ENCODE peak calls at places on chromosomes 5 and 9, in five cellular contexts. One of them, this sample, is unnamed.

GRCh38 chr9:69951411-69951810 is 92.2 kb upstream of the MAMDC2 start:
- DNase-seq in ovary: no peak
- DNase-seq in kidney epithelial cell: no peak
- DNase-seq in lung: no peak
- DNase-seq in GM20000: no peak
- DNase-seq in this sample: no peak

GRCh38 chr9:33164138-33164809 is 2.9 kb downstream of the B4GALT1 start:
- DNase-seq in ovary: no peak
- DNase-seq in kidney epithelial cell: no peak
- DNase-seq in lung: no peak
- DNase-seq in GM20000: peak; percentile 66
- DNase-seq in this sample: no peak

GRCh38 chr5:36777105-36777757 is 99.3 kb upstream of the NIPBL start:
- DNase-seq in ovary: peak; percentile 29
- DNase-seq in kidney epithelial cell: no peak
- DNase-seq in lung: no peak
- DNase-seq in GM20000: peak; percentile 20
- DNase-seq in this sample: no peak

GRCh38 chr5:58937031-58937681 is 354.3 kb downstream of the RAB3C start:
- DNase-seq in ovary: no peak
- DNase-seq in kidney epithelial cell: no peak
- DNase-seq in lung: no peak
- DNase-seq in GM20000: no peak
- DNase-seq in this sample: no peak

GRCh38 chr5:676699-677076 is 16.5 kb downstream of the TPPP start:
- DNase-seq in ovary: peak; percentile 10
- DNase-seq in kidney epithelial cell: no peak
- DNase-seq in lung: no peak
- DNase-seq in GM20000: no peak
- DNase-seq in this sample: no peak

GRCh38 chr9:7177383-7177782 is 419.6 kb downstream of the KDM4C start:
- DNase-seq in ovary: no peak
- DNase-seq in kidney epithelial cell: no peak
- DNase-seq in lung: no peak
- DNase-seq in GM20000: no peak
- DNase-seq in this sample: no peak

GRCh38 chr5:93433422-93433821 is 147.6 kb downstream of the NR2F1-AS1 start:
- DNase-seq in ovary: no peak
- DNase-seq in kidney epithelial cell: peak; percentile 16
- DNase-seq in lung: no peak
- DNase-seq in GM20000: no peak
- DNase-seq in this sample: no peak

GRCh38 chr5:54524704-54525103 is 7.1 kb downstream of the SNX18 start:
- DNase-seq in ovary: peak; percentile 57
- DNase-seq in kidney epithelial cell: no peak
- DNase-seq in lung: no peak
- DNase-seq in GM20000: no peak
- DNase-seq in this sample: no peak

GRCh38 chr5:147855774-147856069 is 22.8 kb upstream of the SCGB3A2 start:
- DNase-seq in ovary: no peak
- DNase-seq in kidney epithelial cell: no peak
- DNase-seq in lung: no peak
- DNase-seq in GM20000: no peak
- DNase-seq in this sample: no peak

GRCh38 chr9:112086627-112087026 is 88.5 kb downstream of the SUSD1 start:
- DNase-seq in ovary: no peak
- DNase-seq in kidney epithelial cell: no peak
- DNase-seq in lung: no peak
- DNase-seq in GM20000: no peak
- DNase-seq in this sample: no peak

GRCh38 chr5:139600336-139600949 is 39.3 kb downstream of the UBE2D2 start:
- DNase-seq in ovary: no peak
- DNase-seq in kidney epithelial cell: peak; percentile 48
- DNase-seq in lung: no peak
- DNase-seq in GM20000: no peak
- DNase-seq in this sample: no peak

GRCh38 chr5:5652181-5652580 is 229.7 kb downstream of the ICE1 start:
- DNase-seq in ovary: no peak
- DNase-seq in kidney epithelial cell: no peak
- DNase-seq in lung: no peak
- DNase-seq in GM20000: no peak
- DNase-seq in this sample: no peak

GRCh38 chr5:38497946-38498345 is 58.5 kb downstream of the LIFR start:
- DNase-seq in ovary: no peak
- DNase-seq in kidney epithelial cell: no peak
- DNase-seq in lung: no peak
- DNase-seq in GM20000: no peak
- DNase-seq in this sample: no peak

GRCh38 chr9:3281399-3281798 is 244.4 kb downstream of the RFX3 start:
- DNase-seq in ovary: no peak
- DNase-seq in kidney epithelial cell: no peak
- DNase-seq in lung: no peak
- DNase-seq in GM20000: no peak
- DNase-seq in this sample: no peak

GRCh38 chr9:93813687-93814560 is 141.2 kb downstream of the BARX1 start:
- DNase-seq in ovary: no peak
- DNase-seq in kidney epithelial cell: no peak
- DNase-seq in lung: peak; percentile 26
- DNase-seq in GM20000: peak; percentile 8
- DNase-seq in this sample: no peak

DNA sequence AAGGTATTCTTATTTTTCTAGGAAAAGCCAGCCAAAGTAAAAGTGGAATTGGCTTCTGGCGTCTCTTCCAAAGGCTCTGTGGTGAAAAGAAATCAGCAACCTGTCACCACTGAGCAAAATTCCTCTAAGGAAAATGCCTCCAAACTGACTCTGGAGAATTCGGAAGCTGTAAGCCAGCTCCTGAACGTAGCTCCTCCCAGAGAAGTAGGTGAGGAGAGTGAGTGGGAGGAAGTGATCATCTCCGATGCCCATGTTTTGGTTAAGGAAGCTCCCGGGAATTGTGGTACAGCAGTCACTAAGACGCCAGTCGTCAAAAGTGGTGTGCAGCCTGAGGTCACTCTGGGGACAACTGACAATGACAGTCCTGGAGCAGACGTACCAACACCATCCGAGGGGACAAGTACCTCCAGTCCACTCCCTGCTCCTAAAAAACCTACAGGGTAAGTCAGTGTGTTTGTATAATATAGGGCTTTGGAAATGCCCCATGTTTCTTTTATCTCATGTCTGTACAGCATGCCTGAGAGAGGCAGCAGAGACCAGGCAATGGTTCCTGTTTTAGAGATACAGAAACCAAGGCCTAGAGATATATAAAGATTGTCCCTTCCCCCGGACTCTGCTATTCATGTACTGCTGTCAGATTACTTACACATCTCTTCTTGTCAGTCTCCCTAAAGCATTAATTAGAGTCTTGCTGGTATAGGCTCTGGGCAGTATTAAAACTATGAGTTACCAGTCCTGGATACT is 23.9 kb downstream of the HMGXB3 start:
- DNase-seq in ovary: no peak
- DNase-seq in kidney epithelial cell: no peak
- DNase-seq in lung: no peak
- DNase-seq in GM20000: no peak
- DNase-seq in this sample: no peak
- TF ChIP-seq CTCF in ovary: no peak
- TF ChIP-seq CTCF in kidney epithelial cell: no peak
- TF ChIP-seq CTCF in lung: no peak
- TF ChIP-seq CTCF in GM20000: no peak
- TF ChIP-seq CTCF in this sample: peak; percentile 21

DNA sequence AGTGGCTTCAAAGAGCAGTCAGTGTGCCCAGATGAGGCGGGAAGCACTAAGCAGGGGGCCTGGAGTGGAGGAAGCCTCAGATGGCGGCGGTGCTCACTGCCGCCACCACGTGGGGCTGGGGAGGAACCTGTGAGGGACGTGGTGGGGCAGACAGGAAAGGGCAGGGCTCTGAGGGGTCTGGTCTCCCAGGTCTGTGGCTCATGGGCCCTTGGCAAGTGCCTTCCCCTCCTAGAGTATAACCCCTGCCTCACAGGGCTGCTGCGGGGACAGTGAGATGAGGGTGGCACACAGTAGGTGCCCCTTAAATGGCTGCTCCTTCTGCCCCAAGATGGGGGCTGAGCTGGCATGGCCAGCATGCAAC is 26.6 kb downstream of the NR5A1 start:
- DNase-seq in ovary: no peak
- DNase-seq in kidney epithelial cell: no peak
- DNase-seq in lung: no peak
- DNase-seq in GM20000: peak; percentile 83
- DNase-seq in this sample: no peak
- TF ChIP-seq CTCF in ovary: no peak
- TF ChIP-seq CTCF in kidney epithelial cell: peak; percentile 66
- TF ChIP-seq CTCF in lung: no peak
- TF ChIP-seq CTCF in GM20000: peak; percentile 45
- TF ChIP-seq CTCF in this sample: peak; percentile 41

DNA sequence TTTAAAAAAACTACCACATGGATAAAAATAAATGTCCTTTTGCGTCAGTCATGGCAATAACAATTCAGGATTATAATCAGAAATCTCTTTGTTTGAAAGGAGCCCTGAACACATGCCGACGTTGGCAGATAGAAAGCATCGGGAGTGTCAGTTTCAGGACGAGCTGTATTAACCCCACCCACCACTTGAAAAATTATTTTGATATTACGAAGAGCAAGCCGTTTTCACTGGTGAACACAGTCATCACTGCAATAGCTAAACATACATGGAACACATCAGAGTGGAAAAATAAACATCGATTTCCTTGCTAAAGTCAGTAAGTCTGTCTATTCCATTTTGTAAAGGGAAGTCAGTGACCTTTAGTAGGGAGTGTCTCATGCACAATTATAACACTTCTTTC is 266.4 kb upstream of the FBXL7 start:
- DNase-seq in ovary: no peak
- DNase-seq in kidney epithelial cell: no peak
- DNase-seq in lung: no peak
- DNase-seq in GM20000: no peak
- DNase-seq in this sample: no peak
- TF ChIP-seq CTCF in ovary: no peak
- TF ChIP-seq CTCF in kidney epithelial cell: no peak
- TF ChIP-seq CTCF in lung: no peak
- TF ChIP-seq CTCF in GM20000: no peak
- TF ChIP-seq CTCF in this sample: no peak

GRCh38 chr9:79408200-79408599 is 163.6 kb upstream of the TLE4 start:
- DNase-seq in ovary: no peak
- DNase-seq in kidney epithelial cell: no peak
- DNase-seq in lung: no peak
- DNase-seq in GM20000: no peak
- DNase-seq in this sample: no peak
- TF ChIP-seq CTCF in ovary: no peak
- TF ChIP-seq CTCF in kidney epithelial cell: no peak
- TF ChIP-seq CTCF in lung: no peak
- TF ChIP-seq CTCF in GM20000: no peak
- TF ChIP-seq CTCF in this sample: peak; percentile 7

GRCh38 chr5:11809407-11809806 is 94.8 kb downstream of the CTNND2 start:
- DNase-seq in ovary: no peak
- DNase-seq in kidney epithelial cell: no peak
- DNase-seq in lung: no peak
- DNase-seq in GM20000: no peak
- DNase-seq in this sample: no peak

GRCh38 chr5:11801061-11801460 is 103.2 kb downstream of the CTNND2 start:
- DNase-seq in ovary: no peak
- DNase-seq in kidney epithelial cell: no peak
- DNase-seq in lung: no peak
- DNase-seq in GM20000: no peak
- DNase-seq in this sample: no peak

GRCh38 chr5:11803436-11803835 is 100.8 kb downstream of the CTNND2 start:
- DNase-seq in ovary: no peak
- DNase-seq in kidney epithelial cell: no peak
- DNase-seq in lung: no peak
- DNase-seq in GM20000: no peak
- DNase-seq in this sample: no peak
- TF ChIP-seq CTCF in ovary: no peak
- TF ChIP-seq CTCF in kidney epithelial cell: no peak
- TF ChIP-seq CTCF in lung: no peak
- TF ChIP-seq CTCF in GM20000: no peak
- TF ChIP-seq CTCF in this sample: no peak

DNA sequence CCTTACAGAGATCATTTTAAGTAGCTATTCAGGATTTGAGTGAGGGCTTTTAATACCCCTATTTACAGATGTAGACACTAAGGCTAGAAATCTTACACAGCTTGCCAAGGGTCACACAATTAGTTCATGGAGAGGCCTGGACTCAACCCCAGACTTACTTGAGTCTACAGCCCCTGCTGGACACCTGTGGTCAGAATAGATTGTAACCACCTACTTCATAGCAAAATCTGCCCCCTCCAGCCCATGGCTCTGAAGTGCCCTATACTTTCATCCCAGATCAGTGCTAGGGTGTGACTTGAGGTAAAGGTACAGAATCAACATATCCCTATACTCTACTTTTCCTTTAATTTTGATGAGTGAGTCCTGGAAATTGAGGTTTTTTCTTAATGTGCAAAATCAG is 291.3 kb downstream of the ADGRV1 start:
- DNase-seq in ovary: no peak
- DNase-seq in kidney epithelial cell: no peak
- DNase-seq in lung: no peak
- DNase-seq in GM20000: no peak
- DNase-seq in this sample: no peak
- TF ChIP-seq CTCF in ovary: no peak
- TF ChIP-seq CTCF in kidney epithelial cell: no peak
- TF ChIP-seq CTCF in lung: no peak
- TF ChIP-seq CTCF in GM20000: no peak
- TF ChIP-seq CTCF in this sample: no peak

DNA sequence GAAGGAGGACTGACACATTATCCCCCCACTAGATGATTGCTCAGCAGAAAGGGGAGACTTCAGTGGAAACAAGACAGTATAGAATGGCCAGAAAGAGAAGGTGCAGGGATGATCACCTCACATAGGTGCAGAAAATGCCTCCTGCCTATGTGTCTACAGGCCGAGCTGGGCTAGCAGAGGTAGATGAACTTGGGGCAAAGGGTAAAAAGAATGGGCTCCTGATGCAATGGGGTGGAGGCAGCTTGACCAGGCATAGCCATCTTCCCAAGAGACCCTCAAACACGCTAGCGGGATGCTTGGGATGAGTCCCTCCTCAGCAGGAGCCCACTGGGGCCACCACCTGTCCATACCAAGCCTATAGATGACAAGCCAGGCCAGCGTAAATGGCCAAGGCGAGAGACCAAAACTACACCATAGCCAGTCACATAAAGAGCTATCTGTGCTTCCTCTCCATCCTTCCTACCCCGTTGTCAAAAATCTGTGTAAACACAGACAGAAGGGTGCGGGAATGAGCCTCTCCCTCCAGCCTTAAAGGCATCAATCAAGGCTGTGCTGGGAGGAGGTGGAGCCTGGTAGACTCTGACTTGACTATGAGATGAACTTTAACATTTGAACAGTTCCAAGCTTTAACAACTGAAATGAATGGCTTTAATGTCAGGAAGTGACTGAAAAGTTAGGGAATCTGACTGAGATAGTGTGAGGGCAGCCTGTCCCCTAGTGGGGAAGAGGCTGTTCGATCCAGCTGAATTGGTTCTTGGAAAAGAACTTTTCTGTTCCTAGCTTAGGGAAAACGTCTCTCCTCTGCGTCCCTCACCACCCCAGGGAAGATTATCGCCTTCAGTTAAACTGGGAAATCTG is 10.4 kb downstream of the C9orf152 start:
- DNase-seq in ovary: no peak
- DNase-seq in kidney epithelial cell: no peak
- DNase-seq in lung: no peak
- DNase-seq in GM20000: no peak
- DNase-seq in this sample: no peak
- TF ChIP-seq CTCF in ovary: no peak
- TF ChIP-seq CTCF in kidney epithelial cell: no peak
- TF ChIP-seq CTCF in lung: no peak
- TF ChIP-seq CTCF in GM20000: no peak
- TF ChIP-seq CTCF in this sample: peak; percentile 47

This sample was measured in osteocyte.